ENCODE peak calls at places on chromosomes 3 and 15, in seven cellular contexts. One of them, this sample, is unnamed.

GRCh38 chr3:149384911-149385321 is 7.5 kb upstream of the TM4SF1 start:
- DNase-seq in mammary epithelial cell: peak; percentile 88
- DNase-seq in heart right ventricle: no peak
- DNase-seq in foreskin fibroblast: no peak
- DNase-seq in progenitor cell of endocrine pancreas: no peak
- DNase-seq in K562: no peak
- DNase-seq in psoas muscle: no peak
- DNase-seq in this sample: peak; percentile 93

GRCh38 chr3:112395166-112395894 is 62.4 kb downstream of the CD200 start:
- DNase-seq in foreskin fibroblast: no peak
- DNase-seq in heart right ventricle: no peak
- DNase-seq in progenitor cell of endocrine pancreas: no peak
- DNase-seq in mammary epithelial cell: no peak
- DNase-seq in psoas muscle: no peak
- DNase-seq in K562: no peak
- DNase-seq in this sample: peak; percentile 77

GRCh38 chr15:38517312-38517711 is 47.3 kb downstream of the RASGRP1 start:
- DNase-seq in foreskin fibroblast: no peak
- DNase-seq in K562: no peak
- DNase-seq in mammary epithelial cell: no peak
- DNase-seq in progenitor cell of endocrine pancreas: no peak
- DNase-seq in heart right ventricle: no peak
- DNase-seq in psoas muscle: no peak
- DNase-seq in this sample: no peak

GRCh38 chr15:101255615-101256350 is 3.9 kb upstream of the CHSY1 start:
- DNase-seq in foreskin fibroblast: peak; percentile 38
- DNase-seq in K562: peak; percentile 94
- DNase-seq in mammary epithelial cell: no peak
- DNase-seq in progenitor cell of endocrine pancreas: no peak
- DNase-seq in psoas muscle: no peak
- DNase-seq in heart right ventricle: peak; percentile 54
- DNase-seq in this sample: no peak

GRCh38 chr15:35308802-35309201 is 223.7 kb upstream of the NANOGP8 start:
- DNase-seq in progenitor cell of endocrine pancreas: no peak
- DNase-seq in K562: no peak
- DNase-seq in mammary epithelial cell: peak; percentile 14
- DNase-seq in heart right ventricle: peak; percentile 29
- DNase-seq in psoas muscle: no peak
- DNase-seq in foreskin fibroblast: peak; percentile 93
- DNase-seq in this sample: peak; percentile 97

GRCh38 chr3:175179055-175179454 is 319.9 kb downstream of the NAALADL2 start:
- DNase-seq in progenitor cell of endocrine pancreas: no peak
- DNase-seq in heart right ventricle: no peak
- DNase-seq in foreskin fibroblast: no peak
- DNase-seq in psoas muscle: no peak
- DNase-seq in mammary epithelial cell: no peak
- DNase-seq in K562: no peak
- DNase-seq in this sample: no peak

GRCh38 chr3:132730891-132731580 is 8.8 kb upstream of the NPHP3 start:
- DNase-seq in mammary epithelial cell: peak; percentile 41
- DNase-seq in heart right ventricle: peak; percentile 21
- DNase-seq in foreskin fibroblast: peak; percentile 33
- DNase-seq in psoas muscle: no peak
- DNase-seq in K562: peak; percentile 49
- DNase-seq in progenitor cell of endocrine pancreas: no peak
- DNase-seq in this sample: peak; percentile 67

GRCh38 chr3:171809513-171810277 is 588 bp downstream of the PLD1 start:
- DNase-seq in heart right ventricle: peak; percentile 88
- DNase-seq in foreskin fibroblast: peak; percentile 95
- DNase-seq in progenitor cell of endocrine pancreas: no peak
- DNase-seq in K562: peak; percentile 73
- DNase-seq in mammary epithelial cell: peak; percentile 83
- DNase-seq in psoas muscle: peak; percentile 93
- DNase-seq in this sample: peak; percentile 97

GRCh38 chr3:12345141-12345561 is 56.3 kb downstream of the PPARG start:
- DNase-seq in K562: no peak
- DNase-seq in heart right ventricle: no peak
- DNase-seq in psoas muscle: no peak
- DNase-seq in foreskin fibroblast: peak; percentile 73
- DNase-seq in mammary epithelial cell: peak; percentile 77
- DNase-seq in progenitor cell of endocrine pancreas: no peak
- DNase-seq in this sample: peak; percentile 39

GRCh38 chr3:151372063-151372820 is 12.3 kb downstream of the P2RY12 start:
- DNase-seq in foreskin fibroblast: no peak
- DNase-seq in heart right ventricle: no peak
- DNase-seq in K562: no peak
- DNase-seq in mammary epithelial cell: no peak
- DNase-seq in psoas muscle: no peak
- DNase-seq in progenitor cell of endocrine pancreas: no peak
- DNase-seq in this sample: peak; percentile 43

GRCh38 chr3:57675530-57675929 is 17.3 kb downstream of the DENND6A start:
- DNase-seq in K562: no peak
- DNase-seq in progenitor cell of endocrine pancreas: no peak
- DNase-seq in foreskin fibroblast: no peak
- DNase-seq in heart right ventricle: no peak
- DNase-seq in psoas muscle: no peak
- DNase-seq in mammary epithelial cell: no peak
- DNase-seq in this sample: no peak

GRCh38 chr3:168165390-168166269 is 69.9 kb upstream of the GOLIM4 start:
- DNase-seq in heart right ventricle: peak; percentile 70
- DNase-seq in foreskin fibroblast: peak; percentile 60
- DNase-seq in mammary epithelial cell: peak; percentile 53
- DNase-seq in progenitor cell of endocrine pancreas: peak; percentile 17
- DNase-seq in psoas muscle: no peak
- DNase-seq in K562: peak; percentile 87
- DNase-seq in this sample: peak; percentile 78

GRCh38 chr3:81302045-81302444 is 459.4 kb downstream of the GBE1 start:
- DNase-seq in K562: peak; percentile 31
- DNase-seq in progenitor cell of endocrine pancreas: peak; percentile 24
- DNase-seq in foreskin fibroblast: peak; percentile 6
- DNase-seq in mammary epithelial cell: peak; percentile 15
- DNase-seq in psoas muscle: no peak
- DNase-seq in heart right ventricle: peak; percentile 12
- DNase-seq in this sample: peak; percentile 58

GRCh38 chr15:65132841-65133549 is 613 bp downstream of the PDCD7 start:
- DNase-seq in progenitor cell of endocrine pancreas: peak; percentile 56
- DNase-seq in mammary epithelial cell: peak; percentile 62
- DNase-seq in foreskin fibroblast: peak; percentile 54
- DNase-seq in psoas muscle: peak; percentile 71
- DNase-seq in heart right ventricle: no peak
- DNase-seq in K562: peak; percentile 45
- DNase-seq in this sample: peak; percentile 38

GRCh38 chr3:97901327-97902295 is 70.6 kb downstream of the RIOX2 start:
- DNase-seq in psoas muscle: no peak
- DNase-seq in mammary epithelial cell: no peak
- DNase-seq in heart right ventricle: peak; percentile 22
- DNase-seq in foreskin fibroblast: no peak
- DNase-seq in K562: no peak
- DNase-seq in progenitor cell of endocrine pancreas: no peak
- DNase-seq in this sample: no peak

GRCh38 chr3:149089395-149089794 is 3.1 kb upstream of the HLTF start:
- DNase-seq in progenitor cell of endocrine pancreas: no peak
- DNase-seq in psoas muscle: no peak
- DNase-seq in heart right ventricle: no peak
- DNase-seq in foreskin fibroblast: no peak
- DNase-seq in mammary epithelial cell: no peak
- DNase-seq in K562: no peak
- DNase-seq in this sample: no peak

GRCh38 chr15:92904832-92905640 is 4.9 kb downstream of the CHD2 start:
- DNase-seq in psoas muscle: no peak
- DNase-seq in K562: no peak
- DNase-seq in progenitor cell of endocrine pancreas: no peak
- DNase-seq in mammary epithelial cell: peak; percentile 25
- DNase-seq in heart right ventricle: no peak
- DNase-seq in foreskin fibroblast: no peak
- DNase-seq in this sample: no peak

GRCh38 chr3:37811625-37812356 is 49.9 kb upstream of the CTDSPL start:
- DNase-seq in psoas muscle: no peak
- DNase-seq in progenitor cell of endocrine pancreas: no peak
- DNase-seq in mammary epithelial cell: no peak
- DNase-seq in foreskin fibroblast: no peak
- DNase-seq in heart right ventricle: no peak
- DNase-seq in K562: no peak
- DNase-seq in this sample: no peak

GRCh38 chr3:14780927-14781507 is 37.7 kb upstream of the FGD5 start:
- DNase-seq in heart right ventricle: peak; percentile 46
- DNase-seq in mammary epithelial cell: peak; percentile 39
- DNase-seq in progenitor cell of endocrine pancreas: peak; percentile 37
- DNase-seq in foreskin fibroblast: peak; percentile 19
- DNase-seq in K562: peak; percentile 77
- DNase-seq in psoas muscle: peak; percentile 62
- DNase-seq in this sample: peak; percentile 49

GRCh38 chr15:62756326-62756994 is 286.1 kb upstream of the TPM1 start:
- DNase-seq in K562: no peak
- DNase-seq in psoas muscle: no peak
- DNase-seq in progenitor cell of endocrine pancreas: no peak
- DNase-seq in foreskin fibroblast: no peak
- DNase-seq in heart right ventricle: no peak
- DNase-seq in mammary epithelial cell: no peak
- DNase-seq in this sample: no peak
- TF ChIP-seq CTCF in K562: no peak
- TF ChIP-seq CTCF in psoas muscle: no peak
- TF ChIP-seq CTCF in progenitor cell of endocrine pancreas: peak; percentile 18
- TF ChIP-seq CTCF in foreskin fibroblast: no peak
- TF ChIP-seq CTCF in heart right ventricle: no peak
- TF ChIP-seq CTCF in mammary epithelial cell: no peak
- TF ChIP-seq CTCF in this sample: no peak

DNA sequence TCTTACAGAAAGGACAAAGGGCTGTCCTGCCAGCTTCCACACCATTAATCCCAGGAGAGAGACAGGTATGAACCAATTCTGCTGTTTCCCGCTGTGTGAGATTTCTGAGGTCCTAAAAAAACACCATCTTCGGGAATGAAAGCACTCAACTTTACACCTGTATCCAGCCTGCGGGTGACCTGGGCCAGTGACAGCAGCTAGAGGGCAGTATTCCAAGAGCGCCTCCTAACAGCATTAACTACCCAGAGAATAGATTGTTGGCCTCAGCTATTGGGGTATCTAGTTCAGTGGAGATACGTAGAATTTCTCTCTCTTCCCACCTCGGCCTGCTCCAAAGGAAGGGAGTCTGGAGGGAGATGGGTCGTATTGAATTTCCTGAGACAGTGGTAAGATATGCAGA is 55.1 kb downstream of the WDR76 start:
- DNase-seq in K562: peak; percentile 34
- DNase-seq in heart right ventricle: no peak
- DNase-seq in mammary epithelial cell: no peak
- DNase-seq in foreskin fibroblast: no peak
- DNase-seq in progenitor cell of endocrine pancreas: no peak
- DNase-seq in psoas muscle: no peak
- DNase-seq in this sample: no peak
- TF ChIP-seq CTCF in K562: peak; percentile 69
- TF ChIP-seq CTCF in heart right ventricle: no peak
- TF ChIP-seq CTCF in mammary epithelial cell: peak; percentile 30
- TF ChIP-seq CTCF in foreskin fibroblast: peak; percentile 46
- TF ChIP-seq CTCF in progenitor cell of endocrine pancreas: peak; percentile 56
- TF ChIP-seq CTCF in psoas muscle: no peak
- TF ChIP-seq CTCF in this sample: peak; percentile 42

DNA sequence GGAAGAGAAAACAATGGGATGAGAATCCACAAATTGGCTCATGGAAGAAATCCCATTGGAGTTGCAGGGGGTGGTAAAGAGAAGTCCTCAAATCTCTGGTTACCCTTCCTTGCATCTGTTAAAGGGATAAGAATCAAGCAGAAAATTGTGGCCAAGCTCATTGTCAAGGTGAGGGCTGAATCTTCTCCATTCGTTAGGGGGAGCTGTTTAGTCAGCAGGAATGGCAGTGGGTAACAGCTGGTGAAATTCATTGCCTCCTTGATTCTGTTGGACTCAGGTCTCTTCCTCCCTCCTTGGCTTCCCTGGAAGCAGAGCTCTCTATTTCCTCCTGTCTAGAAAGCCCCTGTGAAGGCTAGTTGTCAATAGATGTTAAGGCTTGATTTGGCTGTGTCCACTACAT is 343.1 kb upstream of the SEMA6D start:
- DNase-seq in mammary epithelial cell: peak; percentile 23
- DNase-seq in K562: no peak
- DNase-seq in heart right ventricle: no peak
- DNase-seq in foreskin fibroblast: peak; percentile 29
- DNase-seq in progenitor cell of endocrine pancreas: no peak
- DNase-seq in psoas muscle: no peak
- DNase-seq in this sample: peak; percentile 5
- TF ChIP-seq CTCF in mammary epithelial cell: peak; percentile 33
- TF ChIP-seq CTCF in K562: no peak
- TF ChIP-seq CTCF in heart right ventricle: no peak
- TF ChIP-seq CTCF in foreskin fibroblast: peak; percentile 55
- TF ChIP-seq CTCF in progenitor cell of endocrine pancreas: peak; percentile 31
- TF ChIP-seq CTCF in psoas muscle: peak; percentile 5
- TF ChIP-seq CTCF in this sample: peak; percentile 43

GRCh38 chr15:31215490-31216209 is 111.0 kb upstream of the KLF13 start:
- DNase-seq in foreskin fibroblast: peak; percentile 42
- DNase-seq in progenitor cell of endocrine pancreas: peak; percentile 76
- DNase-seq in heart right ventricle: peak; percentile 86
- DNase-seq in psoas muscle: peak; percentile 93
- DNase-seq in K562: peak; percentile 73
- DNase-seq in mammary epithelial cell: peak; percentile 49
- DNase-seq in this sample: peak; percentile 52

GRCh38 chr15:31212286-31212685 is 110.8 kb upstream of the TRPM1 start:
- DNase-seq in mammary epithelial cell: no peak
- DNase-seq in heart right ventricle: no peak
- DNase-seq in psoas muscle: no peak
- DNase-seq in K562: no peak
- DNase-seq in foreskin fibroblast: no peak
- DNase-seq in progenitor cell of endocrine pancreas: no peak
- DNase-seq in this sample: no peak

GRCh38 chr15:31214864-31215489 is 111.7 kb upstream of the KLF13 start:
- DNase-seq in heart right ventricle: peak; percentile 44
- DNase-seq in mammary epithelial cell: peak; percentile 65
- DNase-seq in progenitor cell of endocrine pancreas: no peak
- DNase-seq in psoas muscle: peak; percentile 76
- DNase-seq in K562: no peak
- DNase-seq in foreskin fibroblast: peak; percentile 71
- DNase-seq in this sample: peak; percentile 63

GRCh38 chr15:31212956-31213694 is 111.6 kb upstream of the TRPM1 start:
- DNase-seq in mammary epithelial cell: no peak
- DNase-seq in progenitor cell of endocrine pancreas: no peak
- DNase-seq in K562: no peak
- DNase-seq in psoas muscle: no peak
- DNase-seq in foreskin fibroblast: no peak
- DNase-seq in heart right ventricle: no peak
- DNase-seq in this sample: no peak

DNA sequence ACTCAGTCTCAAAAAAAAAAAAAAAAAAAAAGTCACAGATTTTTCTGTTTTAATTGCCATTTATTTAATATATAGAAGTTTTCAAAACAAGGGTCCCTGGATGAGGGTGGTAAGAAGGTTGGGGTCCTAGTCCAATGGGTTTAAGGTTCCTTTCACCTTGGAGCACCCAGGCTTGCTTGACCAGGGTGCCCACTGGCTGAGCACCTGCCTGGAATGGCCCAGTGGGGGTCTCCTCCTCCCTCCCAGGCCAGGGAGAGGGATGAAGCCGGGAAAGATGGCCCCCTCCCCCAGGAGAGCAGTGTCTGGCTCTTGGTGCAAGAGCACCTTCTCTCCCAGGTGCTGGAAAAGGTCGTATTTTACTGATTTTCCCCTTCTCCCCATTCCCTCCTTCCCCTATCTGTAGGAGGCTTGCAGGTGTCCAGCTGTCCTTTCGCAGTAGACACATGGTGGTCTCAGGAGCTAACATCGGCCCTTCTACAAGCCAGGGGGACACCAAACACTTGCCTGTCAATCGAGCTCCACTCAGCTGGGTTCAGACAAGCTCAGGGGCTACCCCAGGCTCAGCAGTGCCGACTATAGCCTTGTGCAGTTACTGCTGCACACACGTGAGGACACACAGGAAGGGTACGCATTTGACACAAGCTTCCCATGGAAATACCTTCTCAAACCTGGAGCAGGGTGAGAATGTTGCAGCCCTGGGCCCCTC is 112.3 kb upstream of the KLF13 start:
- DNase-seq in psoas muscle: no peak
- DNase-seq in progenitor cell of endocrine pancreas: no peak
- DNase-seq in foreskin fibroblast: no peak
- DNase-seq in heart right ventricle: no peak
- DNase-seq in K562: no peak
- DNase-seq in mammary epithelial cell: no peak
- DNase-seq in this sample: no peak
- TF ChIP-seq CTCF in psoas muscle: no peak
- TF ChIP-seq CTCF in progenitor cell of endocrine pancreas: no peak
- TF ChIP-seq CTCF in foreskin fibroblast: no peak
- TF ChIP-seq CTCF in heart right ventricle: no peak
- TF ChIP-seq CTCF in K562: no peak
- TF ChIP-seq CTCF in mammary epithelial cell: no peak
- TF ChIP-seq CTCF in this sample: no peak

This sample was measured in AG10803.